ENCODE peak calls at places on chromosomes 5 and 9, in nine cellular contexts. One of them, this sample, is unnamed.

GRCh38 chr9:79615038-79615437 is 43.3 kb downstream of the TLE4 start:
- DNase-seq in GM23338: no peak
- DNase-seq in astrocyte of the cerebellum: no peak
- DNase-seq in RPMI7951: no peak
- DNase-seq in colonic mucosa: no peak
- DNase-seq in EL: no peak
- DNase-seq in naive thymus-derived CD8-positive, alpha-beta T cell: no peak
- DNase-seq in activated CD4-positive, alpha-beta T cell treated with anti-CD3 and anti-CD28 coated beads, Interleukin-2, amount 50 U/mL, for 1 hour: no peak
- DNase-seq in activated CD8-positive, alpha-beta memory T cell treated with anti-CD3 and anti-CD28 coated beads, Interleukin-2, amount 50 U/mL, for 4 hours: no peak
- DNase-seq in this sample: no peak

GRCh38 chr5:75365740-75366139 is 28.7 kb downstream of the HMGCR start:
- DNase-seq in naive thymus-derived CD8-positive, alpha-beta T cell: no peak
- DNase-seq in activated CD4-positive, alpha-beta T cell treated with anti-CD3 and anti-CD28 coated beads, Interleukin-2, amount 50 U/mL, for 1 hour: no peak
- DNase-seq in activated CD8-positive, alpha-beta memory T cell treated with anti-CD3 and anti-CD28 coated beads, Interleukin-2, amount 50 U/mL, for 4 hours: no peak
- DNase-seq in GM23338: no peak
- DNase-seq in EL: no peak
- DNase-seq in colonic mucosa: no peak
- DNase-seq in RPMI7951: no peak
- DNase-seq in astrocyte of the cerebellum: no peak
- DNase-seq in this sample: no peak

GRCh38 chr9:22528485-22528884 is 81.9 kb downstream of the DMRTA1 start:
- DNase-seq in colonic mucosa: no peak
- DNase-seq in activated CD4-positive, alpha-beta T cell treated with anti-CD3 and anti-CD28 coated beads, Interleukin-2, amount 50 U/mL, for 1 hour: no peak
- DNase-seq in astrocyte of the cerebellum: peak; percentile 8
- DNase-seq in activated CD8-positive, alpha-beta memory T cell treated with anti-CD3 and anti-CD28 coated beads, Interleukin-2, amount 50 U/mL, for 4 hours: no peak
- DNase-seq in naive thymus-derived CD8-positive, alpha-beta T cell: no peak
- DNase-seq in EL: peak; percentile 15
- DNase-seq in GM23338: peak; percentile 39
- DNase-seq in RPMI7951: peak; percentile 21
- DNase-seq in this sample: peak; percentile 32

GRCh38 chr5:151577566-151577965 is 13.6 kb downstream of the FAT2 start:
- DNase-seq in activated CD4-positive, alpha-beta T cell treated with anti-CD3 and anti-CD28 coated beads, Interleukin-2, amount 50 U/mL, for 1 hour: no peak
- DNase-seq in RPMI7951: no peak
- DNase-seq in colonic mucosa: peak; percentile 23
- DNase-seq in activated CD8-positive, alpha-beta memory T cell treated with anti-CD3 and anti-CD28 coated beads, Interleukin-2, amount 50 U/mL, for 4 hours: no peak
- DNase-seq in EL: no peak
- DNase-seq in astrocyte of the cerebellum: no peak
- DNase-seq in GM23338: no peak
- DNase-seq in naive thymus-derived CD8-positive, alpha-beta T cell: no peak
- DNase-seq in this sample: no peak

GRCh38 chr5:32585122-32585445 is 273 bp upstream of the SUB1 start:
- DNase-seq in astrocyte of the cerebellum: no peak
- DNase-seq in activated CD4-positive, alpha-beta T cell treated with anti-CD3 and anti-CD28 coated beads, Interleukin-2, amount 50 U/mL, for 1 hour: no peak
- DNase-seq in colonic mucosa: no peak
- DNase-seq in naive thymus-derived CD8-positive, alpha-beta T cell: no peak
- DNase-seq in EL: no peak
- DNase-seq in activated CD8-positive, alpha-beta memory T cell treated with anti-CD3 and anti-CD28 coated beads, Interleukin-2, amount 50 U/mL, for 4 hours: no peak
- DNase-seq in GM23338: no peak
- DNase-seq in RPMI7951: no peak
- DNase-seq in this sample: no peak

GRCh38 chr9:127519301-127520166 is 68.2 kb downstream of the LRSAM1 start:
- DNase-seq in EL: peak; percentile 100
- DNase-seq in astrocyte of the cerebellum: peak; percentile 97
- DNase-seq in GM23338: no peak
- DNase-seq in RPMI7951: peak; percentile 99
- DNase-seq in activated CD4-positive, alpha-beta T cell treated with anti-CD3 and anti-CD28 coated beads, Interleukin-2, amount 50 U/mL, for 1 hour: no peak
- DNase-seq in naive thymus-derived CD8-positive, alpha-beta T cell: no peak
- DNase-seq in colonic mucosa: peak; percentile 15
- DNase-seq in activated CD8-positive, alpha-beta memory T cell treated with anti-CD3 and anti-CD28 coated beads, Interleukin-2, amount 50 U/mL, for 4 hours: peak; percentile 44
- DNase-seq in this sample: peak; percentile 99

GRCh38 chr5:135429326-135429725 is 17.8 kb downstream of the DCANP1 start:
- DNase-seq in GM23338: no peak
- DNase-seq in activated CD8-positive, alpha-beta memory T cell treated with anti-CD3 and anti-CD28 coated beads, Interleukin-2, amount 50 U/mL, for 4 hours: no peak
- DNase-seq in activated CD4-positive, alpha-beta T cell treated with anti-CD3 and anti-CD28 coated beads, Interleukin-2, amount 50 U/mL, for 1 hour: no peak
- DNase-seq in EL: no peak
- DNase-seq in naive thymus-derived CD8-positive, alpha-beta T cell: no peak
- DNase-seq in RPMI7951: no peak
- DNase-seq in astrocyte of the cerebellum: no peak
- DNase-seq in colonic mucosa: no peak
- DNase-seq in this sample: peak; percentile 22

GRCh38 chr9:78613006-78613405 is 316.1 kb downstream of the PSAT1 start:
- DNase-seq in GM23338: no peak
- DNase-seq in naive thymus-derived CD8-positive, alpha-beta T cell: no peak
- DNase-seq in astrocyte of the cerebellum: no peak
- DNase-seq in RPMI7951: peak; percentile 41
- DNase-seq in activated CD4-positive, alpha-beta T cell treated with anti-CD3 and anti-CD28 coated beads, Interleukin-2, amount 50 U/mL, for 1 hour: no peak
- DNase-seq in EL: peak; percentile 59
- DNase-seq in activated CD8-positive, alpha-beta memory T cell treated with anti-CD3 and anti-CD28 coated beads, Interleukin-2, amount 50 U/mL, for 4 hours: no peak
- DNase-seq in colonic mucosa: no peak
- DNase-seq in this sample: no peak

GRCh38 chr5:150299571-150300327 is 3.0 kb downstream of the ARSI start:
- DNase-seq in EL: peak; percentile 67
- DNase-seq in naive thymus-derived CD8-positive, alpha-beta T cell: no peak
- DNase-seq in activated CD4-positive, alpha-beta T cell treated with anti-CD3 and anti-CD28 coated beads, Interleukin-2, amount 50 U/mL, for 1 hour: no peak
- DNase-seq in GM23338: no peak
- DNase-seq in RPMI7951: peak; percentile 73
- DNase-seq in activated CD8-positive, alpha-beta memory T cell treated with anti-CD3 and anti-CD28 coated beads, Interleukin-2, amount 50 U/mL, for 4 hours: no peak
- DNase-seq in astrocyte of the cerebellum: no peak
- DNase-seq in colonic mucosa: no peak
- DNase-seq in this sample: no peak

GRCh38 chr5:16144416-16144815 is 35.2 kb downstream of the MARCHF11 start:
- DNase-seq in RPMI7951: no peak
- DNase-seq in colonic mucosa: no peak
- DNase-seq in naive thymus-derived CD8-positive, alpha-beta T cell: no peak
- DNase-seq in activated CD4-positive, alpha-beta T cell treated with anti-CD3 and anti-CD28 coated beads, Interleukin-2, amount 50 U/mL, for 1 hour: no peak
- DNase-seq in activated CD8-positive, alpha-beta memory T cell treated with anti-CD3 and anti-CD28 coated beads, Interleukin-2, amount 50 U/mL, for 4 hours: no peak
- DNase-seq in astrocyte of the cerebellum: no peak
- DNase-seq in GM23338: no peak
- DNase-seq in EL: peak; percentile 47
- DNase-seq in this sample: no peak

GRCh38 chr9:90001756-90002155 is 396.9 kb downstream of the GADD45G start:
- DNase-seq in naive thymus-derived CD8-positive, alpha-beta T cell: no peak
- DNase-seq in activated CD4-positive, alpha-beta T cell treated with anti-CD3 and anti-CD28 coated beads, Interleukin-2, amount 50 U/mL, for 1 hour: no peak
- DNase-seq in EL: no peak
- DNase-seq in activated CD8-positive, alpha-beta memory T cell treated with anti-CD3 and anti-CD28 coated beads, Interleukin-2, amount 50 U/mL, for 4 hours: no peak
- DNase-seq in GM23338: no peak
- DNase-seq in colonic mucosa: no peak
- DNase-seq in RPMI7951: no peak
- DNase-seq in astrocyte of the cerebellum: no peak
- DNase-seq in this sample: peak; percentile 24

GRCh38 chr5:93378073-93378472 is 202.9 kb downstream of the NR2F1-AS1 start:
- DNase-seq in colonic mucosa: no peak
- DNase-seq in naive thymus-derived CD8-positive, alpha-beta T cell: no peak
- DNase-seq in activated CD8-positive, alpha-beta memory T cell treated with anti-CD3 and anti-CD28 coated beads, Interleukin-2, amount 50 U/mL, for 4 hours: no peak
- DNase-seq in activated CD4-positive, alpha-beta T cell treated with anti-CD3 and anti-CD28 coated beads, Interleukin-2, amount 50 U/mL, for 1 hour: no peak
- DNase-seq in astrocyte of the cerebellum: peak; percentile 62
- DNase-seq in EL: peak; percentile 56
- DNase-seq in GM23338: peak; percentile 33
- DNase-seq in RPMI7951: peak; percentile 88
- DNase-seq in this sample: peak; percentile 25

GRCh38 chr5:103234239-103234975 is 24.2 kb upstream of the MACIR start:
- DNase-seq in astrocyte of the cerebellum: peak; percentile 22
- DNase-seq in EL: peak; percentile 30
- DNase-seq in RPMI7951: no peak
- DNase-seq in colonic mucosa: no peak
- DNase-seq in activated CD4-positive, alpha-beta T cell treated with anti-CD3 and anti-CD28 coated beads, Interleukin-2, amount 50 U/mL, for 1 hour: no peak
- DNase-seq in GM23338: no peak
- DNase-seq in naive thymus-derived CD8-positive, alpha-beta T cell: no peak
- DNase-seq in activated CD8-positive, alpha-beta memory T cell treated with anti-CD3 and anti-CD28 coated beads, Interleukin-2, amount 50 U/mL, for 4 hours: no peak
- DNase-seq in this sample: peak; percentile 70

This sample was measured in myocyte.